ENCODE peak calls at places on chromosome 4, in seven cellular contexts. Y, Q, T, O, X, E and B are unnamed samples.

GRCh38 chr4:1873291-1873690 is 2.1 kb downstream of the NSD2 start:
- DNase-seq in X (no peak), E (no peak), Q (no peak), O (no peak), T (no peak), Y (no peak), B (no peak)

GRCh38 chr4:24364249-24364648 is 220.1 kb downstream of the DHX15 start:
- DNase-seq in Q (no peak), E (no peak), Y (no peak), X (no peak), O (no peak), T (no peak), B (no peak)

GRCh38 chr4:133711817-133712216 is 489.8 kb downstream of the PABPC4L start:
- DNase-seq in T (peak), X (no peak), E (no peak), Q (no peak), O (no peak), Y (no peak), B (no peak)

GRCh38 chr4:78100060-78100459 is 42.9 kb downstream of the FRAS1 start:
- DNase-seq in Q (no peak), E (peak), Y (no peak), O (no peak), X (no peak), T (no peak), B (no peak)

GRCh38 chr4:140726776-140727500 is 29.2 kb downstream of the TBC1D9 start:
- DNase-seq in X (no peak), O (no peak), T (peak), Q (no peak), E (no peak), Y (no peak), B (no peak)

GRCh38 chr4:52611030-52611555 is 48.0 kb downstream of the USP46 start:
- DNase-seq in Y (no peak), X (no peak), E (no peak), T (no peak), Q (no peak), O (no peak), B (no peak)

GRCh38 chr4:107896158-107896645 is 35.1 kb upstream of the CYP2U1 start:
- DNase-seq in E (peak), Y (no peak), O (no peak), Q (no peak), X (no peak), T (peak), B (no peak)

GRCh38 chr4:147094228-147094627 is 148.6 kb upstream of the TTC29 start:
- DNase-seq in E (no peak), Y (no peak), O (no peak), Q (no peak), T (no peak), X (no peak), B (no peak)

GRCh38 chr4:165580379-165580905 is 201.6 kb downstream of the CPE start:
- DNase-seq in T (peak), E (peak), X (peak), Q (no peak), Y (no peak), O (no peak), B (no peak)

GRCh38 chr4:1503583-1504471 is 97.6 kb upstream of the NKX1-1 start:
- DNase-seq in T (no peak), X (no peak), E (no peak), O (no peak), Q (no peak), Y (peak), B (no peak)

GRCh38 chr4:15164571-15164970 is 162.3 kb downstream of the CPEB2 start:
- DNase-seq in Q (no peak), O (no peak), Y (no peak), E (no peak), X (no peak), T (no peak), B (no peak)

GRCh38 chr4:21507439-21507838 is 441.1 kb downstream of the KCNIP4 start:
- DNase-seq in Y (no peak), Q (no peak), X (no peak), O (no peak), T (no peak), E (peak), B (no peak)

GRCh38 chr4:95513022-95513421 is 35.8 kb downstream of the UNC5C start:
- DNase-seq in E (no peak), Q (no peak), X (no peak), Y (no peak), O (no peak), T (no peak), B (no peak)

GRCh38 chr4:14916554-14917304 is 85.6 kb upstream of the CPEB2 start:
- DNase-seq in O (no peak), E (no peak), Y (no peak), X (no peak), T (peak), Q (no peak), B (no peak)

GRCh38 chr4:11376146-11376545 is 52.5 kb downstream of the HS3ST1 start:
- DNase-seq in X (no peak), Q (no peak), Y (no peak), O (no peak), T (no peak), E (no peak), B (no peak)

GRCh38 chr4:156774422-156774821 is 197.2 kb downstream of the PDGFC start:
- DNase-seq in E (peak), T (no peak), X (no peak), O (no peak), Q (no peak), Y (no peak), B (no peak)